ENCODE peak calls at places on chromosomes 7 and 10, in eight cellular contexts. K is neural progenitor cell; P is CD8-positive, alpha-beta T cell; I is upper lobe of right lung; X is NT2/D1; V is left lung; Z is IMR-90; A is lower leg skin. R is an unnamed sample.

GRCh38 chr10:7054915-7055314 is 355.9 kb downstream of the SFMBT2 start:
- DNase-seq in K (peak), P (no peak), I (no peak), X (peak), V (no peak), Z (peak), A (no peak), R (no peak)

GRCh38 chr10:31322647-31323046 is 3.6 kb downstream of the ZEB1 start:
- DNase-seq in K (peak), P (no peak), I (no peak), X (no peak), V (no peak), Z (peak), A (no peak), R (no peak)

GRCh38 chr10:51260376-51260775 is 186.1 kb downstream of the PRKG1 start:
- DNase-seq in K (no peak), P (no peak), I (no peak), X (no peak), V (no peak), Z (no peak), A (no peak), R (no peak)

GRCh38 chr10:23525406-23525805 is 86.5 kb downstream of the OTUD1 start:
- DNase-seq in K (no peak), P (no peak), I (no peak), X (no peak), V (no peak), Z (peak), A (no peak), R (no peak)

GRCh38 chr10:117550042-117550441 is 7.5 kb downstream of the EMX2 start:
- DNase-seq in K (peak), P (no peak), I (no peak), X (no peak), V (no peak), Z (no peak), A (no peak), R (no peak)

GRCh38 chr10:55943403-55943802 is 417.7 kb downstream of the ZWINT start:
- DNase-seq in K (no peak), P (no peak), I (no peak), X (no peak), V (no peak), Z (no peak), A (no peak), R (no peak)

GRCh38 chr10:78843495-78843894 is 225.3 kb upstream of the ZMIZ1 start:
- DNase-seq in K (no peak), P (no peak), I (no peak), X (no peak), V (no peak), Z (no peak), A (no peak), R (no peak)

GRCh38 chr10:131655101-131655849 is 245.5 kb upstream of the PPP2R2D start:
- DNase-seq in K (no peak), P (no peak), I (peak), X (no peak), V (no peak), Z (no peak), A (no peak), R (peak)

GRCh38 chr7:55432937-55433784 is 68.0 kb downstream of the LANCL2 start:
- DNase-seq in K (peak), P (no peak), I (no peak), X (peak), V (no peak), Z (peak), A (no peak), R (no peak)

GRCh38 chr10:91551856-91552255 is 81.0 kb downstream of the PPP1R3C start:
- DNase-seq in K (peak), P (no peak), I (no peak), X (peak), V (peak), Z (peak), A (no peak), R (no peak)

GRCh38 chr7:72538147-72538546 is 126.0 kb upstream of the CALN1 start:
- DNase-seq in K (no peak), P (no peak), I (no peak), X (no peak), V (no peak), Z (no peak), A (no peak), R (no peak)

GRCh38 chr7:120480472-120480871 is 207.5 kb downstream of the KCND2 start:
- DNase-seq in K (no peak), P (no peak), I (no peak), X (no peak), V (no peak), Z (no peak), A (no peak), R (no peak)

GRCh38 chr10:133465191-133465949 is 11.6 kb downstream of the SCART1 start:
- DNase-seq in K (no peak), P (no peak), I (no peak), X (no peak), V (no peak), Z (no peak), A (no peak), R (no peak)

GRCh38 chr10:17479015-17479615 is 24.7 kb upstream of the ST8SIA6 start:
- DNase-seq in K (no peak), P (no peak), I (no peak), X (no peak), V (no peak), Z (no peak), A (no peak), R (no peak)

GRCh38 chr10:102773320-102773719 is 29.6 kb downstream of the WBP1L start:
- DNase-seq in K (no peak), P (no peak), I (no peak), X (no peak), V (no peak), Z (peak), A (no peak), R (no peak)

GRCh38 chr10:67005981-67006380 is 80.1 kb downstream of the LRRTM3 start:
- DNase-seq in K (no peak), P (no peak), I (no peak), X (no peak), V (no peak), Z (no peak), A (no peak), R (no peak)

GRCh38 chr10:79159141-79159619 is 90.4 kb downstream of the ZMIZ1 start:
- DNase-seq in K (no peak), P (no peak), I (no peak), X (no peak), V (no peak), Z (peak), A (no peak), R (no peak)

GRCh38 chr10:132551808-132552130 is 14.2 kb downstream of the INPP5A start:
- DNase-seq in K (no peak), P (no peak), I (no peak), X (no peak), V (no peak), Z (no peak), A (no peak), R (no peak)

GRCh38 chr7:130364446-130364845 is 15.8 kb upstream of the CPA1 start:
- DNase-seq in K (no peak), P (no peak), I (no peak), X (no peak), V (no peak), Z (no peak), A (no peak), R (no peak)

GRCh38 chr7:101216001-101216859 is 1.2 kb downstream of the PLOD3 start:
- DNase-seq in K (no peak), P (no peak), I (no peak), X (no peak), V (peak), Z (peak), A (no peak), R (no peak)

GRCh38 chr7:93475811-93476210 is 98.7 kb downstream of the CALCR start:
- DNase-seq in K (peak), P (no peak), I (no peak), X (no peak), V (no peak), Z (no peak), A (no peak), R (no peak)

GRCh38 chr10:100510533-100511308 is 8.9 kb downstream of the SEC31B start:
- DNase-seq in K (no peak), P (peak), I (no peak), X (no peak), V (no peak), Z (peak), A (no peak), R (peak)

GRCh38 chr7:141534757-141535737 is 16.2 kb upstream of the AGK start:
- DNase-seq in K (no peak), P (no peak), I (no peak), X (no peak), V (no peak), Z (no peak), A (no peak), R (no peak)

GRCh38 chr10:12720217-12720981 is 281.1 kb downstream of the CCDC3 start:
- DNase-seq in K (no peak), P (no peak), I (peak), X (no peak), V (peak), Z (peak), A (peak), R (peak)

GRCh38 chr10:34804306-34804705 is 10.8 kb downstream of the PARD3 start:
- DNase-seq in K (no peak), P (no peak), I (no peak), X (no peak), V (no peak), Z (peak), A (no peak), R (no peak)

GRCh38 chr10:118986815-118987790 is 42.4 kb upstream of the NANOS1 start:
- DNase-seq in K (no peak), P (no peak), I (no peak), X (no peak), V (no peak), Z (no peak), A (no peak), R (no peak)

GRCh38 chr7:148623586-148624282 is 33.2 kb downstream of the C7orf33 start:
- DNase-seq in K (no peak), P (no peak), I (no peak), X (no peak), V (no peak), Z (peak), A (no peak), R (no peak)

GRCh38 chr10:97016728-97017473 is 168.9 kb downstream of the SLIT1 start:
- DNase-seq in K (no peak), P (no peak), I (no peak), X (no peak), V (no peak), Z (no peak), A (no peak), R (no peak)

GRCh38 chr10:82160291-82160690 is 285.3 kb downstream of the NRG3 start:
- DNase-seq in K (no peak), P (no peak), I (no peak), X (no peak), V (no peak), Z (no peak), A (no peak), R (no peak)

GRCh38 chr7:11492307-11492706 is 339.7 kb downstream of the THSD7A start:
- DNase-seq in K (no peak), P (no peak), I (no peak), X (no peak), V (no peak), Z (no peak), A (no peak), R (no peak)

GRCh38 chr10:120979435-120980315 is 128.5 kb downstream of the WDR11 start:
- DNase-seq in K (peak), P (no peak), I (peak), X (peak), V (peak), Z (no peak), A (no peak), R (peak)
- H3K4me3 ChIP-seq in K (peak), P (no peak), I (peak), X (peak), V (peak), Z (no peak), A (no peak), R (peak)

DNA sequence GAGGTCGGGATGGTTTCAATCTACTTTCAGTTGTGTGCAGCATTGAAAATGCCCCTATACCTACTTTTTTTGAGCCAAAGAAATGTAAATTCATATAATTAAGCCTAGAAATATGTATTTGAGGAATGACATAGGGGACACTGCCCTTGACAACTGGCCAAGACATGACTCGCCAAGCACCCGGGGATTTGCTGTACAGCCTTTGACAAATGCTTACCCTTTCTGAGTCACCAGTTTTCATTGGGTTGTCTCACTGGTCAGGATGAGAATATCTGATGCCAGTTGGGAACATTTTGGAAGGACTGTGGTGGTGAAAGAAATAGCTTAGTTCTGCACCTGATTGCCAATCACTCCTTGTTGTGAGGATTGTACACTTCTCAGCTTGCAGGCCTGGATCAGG is 166.8 kb upstream of the HABP2 start:
- DNase-seq in K (no peak), P (no peak), I (no peak), X (no peak), V (no peak), Z (peak), A (no peak), R (no peak)
- H3K4me3 ChIP-seq in K (no peak), P (no peak), I (no peak), X (no peak), V (no peak), Z (no peak), A (no peak), R (no peak)

DNA sequence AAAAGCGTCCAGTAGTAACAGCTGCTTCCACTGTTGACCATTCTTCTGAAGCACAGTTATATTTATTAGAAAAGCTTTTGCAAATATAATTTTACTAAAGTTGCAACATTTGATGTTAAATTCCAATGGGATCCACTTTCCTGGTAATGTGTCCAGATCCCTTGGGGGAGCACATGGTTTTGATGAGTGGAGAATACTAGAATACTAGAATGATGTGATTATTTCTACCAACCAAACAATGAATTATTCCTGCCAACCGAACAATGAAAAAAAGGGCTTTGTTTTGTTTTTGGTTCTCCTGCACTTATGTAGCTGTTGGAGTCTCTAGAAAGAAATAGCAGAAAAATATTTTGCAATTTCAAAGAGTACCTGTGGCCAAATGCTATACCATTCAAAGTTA is 59.1 kb downstream of the BPGM start:
- DNase-seq in K (no peak), P (no peak), I (no peak), X (no peak), V (no peak), Z (no peak), A (no peak), R (no peak)
- H3K4me3 ChIP-seq in K (no peak), P (no peak), I (no peak), X (no peak), V (no peak), Z (no peak), A (no peak), R (no peak)

GRCh38 chr7:25859412-25859704 is 292.6 kb upstream of the NFE2L3 start:
- DNase-seq in K (no peak), P (no peak), I (no peak), X (no peak), V (no peak), Z (no peak), A (no peak), R (no peak)

GRCh38 chr7:25859732-25860131 is 292.3 kb upstream of the NFE2L3 start:
- DNase-seq in K (no peak), P (no peak), I (no peak), X (no peak), V (no peak), Z (no peak), A (no peak), R (no peak)

GRCh38 chr7:25857376-25858067 is 294.5 kb upstream of the NFE2L3 start:
- DNase-seq in K (peak), P (no peak), I (no peak), X (no peak), V (no peak), Z (peak), A (peak), R (no peak)

GRCh38 chr7:25858200-25858561 is 293.8 kb upstream of the NFE2L3 start:
- DNase-seq in K (no peak), P (no peak), I (no peak), X (no peak), V (no peak), Z (no peak), A (no peak), R (no peak)

DNA sequence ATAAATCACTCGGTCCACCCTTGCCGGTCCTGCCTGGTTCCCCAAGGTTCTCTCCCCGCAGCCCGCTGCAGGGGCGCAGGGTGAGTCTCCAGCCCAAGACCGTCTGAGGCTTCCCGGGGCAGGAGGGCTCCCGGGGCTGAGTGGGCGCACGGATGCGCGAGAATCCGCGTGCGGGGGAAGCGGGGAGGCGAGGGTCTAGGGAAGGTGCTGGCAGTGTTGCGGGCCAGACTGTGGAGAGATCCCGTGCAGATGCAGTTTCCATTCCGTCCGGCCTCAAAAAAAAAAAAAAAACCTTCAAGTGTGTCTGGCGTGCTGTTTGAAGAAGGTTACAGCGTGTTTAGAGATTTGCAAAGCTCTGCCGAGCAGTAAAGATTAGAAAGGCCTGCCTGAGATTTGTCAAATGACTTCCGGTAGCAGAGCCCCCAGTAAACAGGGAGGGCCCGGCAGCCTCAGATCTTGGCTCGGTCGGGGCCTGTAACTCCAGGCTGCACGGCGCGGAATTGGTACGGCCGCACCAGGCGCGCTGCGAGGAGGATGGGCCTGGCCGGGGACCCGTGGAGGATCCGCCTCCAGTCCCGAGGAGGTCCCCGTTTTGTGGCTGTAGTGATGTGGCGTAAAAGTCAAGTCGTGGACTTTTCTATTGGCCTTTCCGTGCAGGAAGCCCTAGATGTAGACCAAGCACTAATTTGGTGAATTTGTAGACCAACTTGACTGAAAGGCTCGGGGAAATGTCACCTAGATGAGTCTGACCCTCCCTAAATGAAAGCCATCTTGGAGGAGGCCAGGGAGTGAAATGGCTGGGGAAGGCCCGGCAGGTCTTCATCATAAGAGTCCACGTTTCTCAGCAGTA is 293.2 kb upstream of the NFE2L3 start:
- DNase-seq in K (peak), P (no peak), I (no peak), X (no peak), V (no peak), Z (no peak), A (no peak), R (no peak)
- H3K4me3 ChIP-seq in K (no peak), P (no peak), I (no peak), X (peak), V (no peak), Z (no peak), A (no peak), R (no peak)

GRCh38 chr7:1854521-1855395 is 184.7 kb downstream of the ELFN1 start:
- DNase-seq in K (peak), P (no peak), I (peak), X (no peak), V (peak), Z (no peak), A (no peak), R (no peak)
- H3K4me3 ChIP-seq in K (no peak), P (no peak), I (no peak), X (no peak), V (no peak), Z (no peak), A (no peak), R (no peak)